ENCODE peak calls at places on chromosomes 5 and 9, in four cellular contexts. F is activated CD4-positive, alpha-beta T cell treated with anti-CD3 and anti-CD28 coated beads for 4 hours; M is AG04450; Q is CD8-positive, alpha-beta T cell. E is an unnamed sample.
A peak's percentile ranks its signal among the peaks of the same experiment; 100 is the strongest.

GRCh38 chr9:109507421-109507838 is 9.3 kb upstream of the PTPN3 start:
- DNase-seq in F (no peak), M (peak; percentile 24), Q (no peak), E (peak; percentile 73)

GRCh38 chr5:169686137-169686536 is 49.1 kb downstream of the DOCK2 start:
- DNase-seq in F (no peak), M (no peak), Q (no peak), E (no peak)

GRCh38 chr9:130172161-130172857 is at the start of gene NCS1:
- DNase-seq in F (peak; percentile 59), M (no peak), Q (peak; percentile 36), E (no peak)

GRCh38 chr5:24367211-24367610 is 277.6 kb downstream of the CDH10 start:
- DNase-seq in F (no peak), M (no peak), Q (no peak), E (no peak)

GRCh38 chr5:2902186-2902585 is 150.7 kb upstream of the IRX2 start:
- DNase-seq in F (no peak), M (no peak), Q (no peak), E (no peak)

GRCh38 chr9:4143951-4144717 is 155.7 kb downstream of the GLIS3 start:
- DNase-seq in F (no peak), M (no peak), Q (no peak), E (no peak)

GRCh38 chr5:168327019-168327421 is 35.6 kb downstream of the WWC1 start:
- DNase-seq in F (no peak), M (no peak), Q (no peak), E (no peak)

GRCh38 chr9:660227-660626 is 181.3 kb upstream of the DMRT1 start:
- DNase-seq in F (no peak), M (no peak), Q (no peak), E (no peak)

GRCh38 chr5:111472579-111472978 is 39.8 kb downstream of the STARD4 start:
- DNase-seq in F (no peak), M (no peak), Q (no peak), E (no peak)

GRCh38 chr5:157870837-157871834 is 12.2 kb upstream of the CLINT1 start:
- DNase-seq in F (no peak), M (no peak), Q (no peak), E (peak; percentile 74)

GRCh38 chr9:90296539-90296938 is 346.1 kb downstream of the DIRAS2 start:
- DNase-seq in F (no peak), M (no peak), Q (no peak), E (no peak)

GRCh38 chr9:106058460-106058859 is 364.1 kb downstream of the TMEM38B start:
- DNase-seq in F (no peak), M (no peak), Q (no peak), E (no peak)